ENCODE peak calls at places on chromosomes 5 and 9, in four cellular contexts. N, H, T and R are unnamed samples.

GRCh38 chr9:91711755-91712591 is 238.1 kb downstream of the ROR2 start:
- DNase-seq in N (no peak), H (peak), T (no peak), R (no peak)

GRCh38 chr9:131310833-131311554 is 21.5 kb downstream of the PLPP7 start:
- DNase-seq in N (no peak), H (no peak), T (no peak), R (no peak)

GRCh38 chr5:137613554-137614265 is 114.6 kb upstream of the SPOCK1 start:
- DNase-seq in N (no peak), H (no peak), T (no peak), R (no peak)

GRCh38 chr9:71036501-71036900 is 84.9 kb downstream of the TRPM3 start:
- DNase-seq in N (peak), H (no peak), T (no peak), R (no peak)

GRCh38 chr5:146890733-146891440 is 12.3 kb upstream of the PPP2R2B start:
- DNase-seq in N (no peak), H (no peak), T (no peak), R (no peak)

GRCh38 chr5:103243665-103244064 is 14.9 kb upstream of the MACIR start:
- DNase-seq in N (no peak), H (no peak), T (no peak), R (no peak)

GRCh38 chr9:131407717-131408195 is 13.9 kb downstream of the PRRC2B start:
- DNase-seq in N (peak), H (no peak), T (peak), R (peak)

GRCh38 chr9:26508897-26509296 is 383.7 kb downstream of the CAAP1 start:
- DNase-seq in N (no peak), H (no peak), T (no peak), R (no peak)

GRCh38 chr5:152369298-152369697 is 35.8 kb downstream of the NMUR2 start:
- DNase-seq in N (no peak), H (no peak), T (no peak), R (no peak)

GRCh38 chr5:95963650-95964410 is 2.2 kb upstream of the ELL2 start:
- DNase-seq in N (no peak), H (no peak), T (no peak), R (no peak)

GRCh38 chr5:108728566-108729305 is 19.0 kb upstream of the FER start:
- DNase-seq in N (no peak), H (no peak), T (peak), R (no peak)

GRCh38 chr9:27348785-27349489 is 52.0 kb upstream of the EQTN start:
- DNase-seq in N (no peak), H (no peak), T (no peak), R (no peak)

GRCh38 chr5:154368041-154368800 is 77.6 kb upstream of the SAP30L start:
- DNase-seq in N (peak), H (no peak), T (no peak), R (peak)

GRCh38 chr5:1815881-1816292 is 14.7 kb downstream of the NDUFS6 start:
- DNase-seq in N (no peak), H (no peak), T (no peak), R (no peak)

GRCh38 chr9:101354765-101355708 is 29.8 kb downstream of the BAAT start:
- DNase-seq in N (no peak), H (no peak), T (no peak), R (no peak)

GRCh38 chr5:16178745-16179372 is 732 bp downstream of the MARCHF11 start:
- DNase-seq in N (peak), H (no peak), T (peak), R (peak)

GRCh38 chr5:154118832-154119442 is 71.6 kb upstream of the GALNT10 start:
- DNase-seq in N (no peak), H (no peak), T (no peak), R (no peak)

GRCh38 chr9:2722715-2723114 is 5.4 kb downstream of the KCNV2 start:
- DNase-seq in N (peak), H (no peak), T (peak), R (no peak)

GRCh38 chr5:168364151-168364661 is 72.8 kb downstream of the WWC1 start:
- DNase-seq in N (no peak), H (no peak), T (no peak), R (no peak)

GRCh38 chr5:150341989-150342388 is 15.5 kb upstream of the TCOF1 start:
- DNase-seq in N (no peak), H (no peak), T (no peak), R (no peak)

GRCh38 chr5:132266031-132266835 is 8.7 kb downstream of the PDLIM4 start:
- DNase-seq in N (no peak), H (no peak), T (no peak), R (no peak)

GRCh38 chr5:15515229-15515628 is 15.2 kb downstream of the FBXL7 start:
- DNase-seq in N (no peak), H (no peak), T (no peak), R (no peak)

GRCh38 chr9:304106-304505 is 89.4 kb downstream of the DOCK8 start:
- DNase-seq in N (no peak), H (no peak), T (no peak), R (no peak)

GRCh38 chr5:81881595-81881994 is 90.2 kb upstream of the ATG10 start:
- DNase-seq in N (no peak), H (no peak), T (no peak), R (no peak)

GRCh38 chr9:119164716-119165115 is 204.5 kb downstream of the BRINP1 start:
- DNase-seq in N (no peak), H (no peak), T (no peak), R (no peak)

GRCh38 chr9:96719538-96720315 is 58.2 kb downstream of the ZNF510 start:
- DNase-seq in N (no peak), H (no peak), T (no peak), R (no peak)

GRCh38 chr9:89154651-89155336 is 23.8 kb downstream of the SHC3 start:
- DNase-seq in N (no peak), H (no peak), T (no peak), R (no peak)

GRCh38 chr5:149871471-149871870 is 73.1 kb downstream of the PDE6A start:
- DNase-seq in N (no peak), H (no peak), T (no peak), R (no peak)

GRCh38 chr5:159698322-159698721 is 218.0 kb upstream of the ADRA1B start:
- DNase-seq in N (no peak), H (no peak), T (no peak), R (no peak)
- TF ChIP-seq FOXM1 in N (no peak), H (no peak), T (no peak), R (no peak)

GRCh38 chr9:136046555-136046921 is 48.6 kb downstream of the NACC2 start:
- DNase-seq in N (no peak), H (no peak), T (no peak), R (no peak)

GRCh38 chr9:136047076-136047774 is 47.9 kb downstream of the NACC2 start:
- DNase-seq in N (no peak), H (no peak), T (no peak), R (no peak)

GRCh38 chr9:136044207-136044970 is 50.7 kb downstream of the NACC2 start:
- DNase-seq in N (no peak), H (no peak), T (no peak), R (no peak)

GRCh38 chr9:136044971-136045594 is 50.0 kb downstream of the NACC2 start:
- DNase-seq in N (no peak), H (no peak), T (no peak), R (no peak)

DNA sequence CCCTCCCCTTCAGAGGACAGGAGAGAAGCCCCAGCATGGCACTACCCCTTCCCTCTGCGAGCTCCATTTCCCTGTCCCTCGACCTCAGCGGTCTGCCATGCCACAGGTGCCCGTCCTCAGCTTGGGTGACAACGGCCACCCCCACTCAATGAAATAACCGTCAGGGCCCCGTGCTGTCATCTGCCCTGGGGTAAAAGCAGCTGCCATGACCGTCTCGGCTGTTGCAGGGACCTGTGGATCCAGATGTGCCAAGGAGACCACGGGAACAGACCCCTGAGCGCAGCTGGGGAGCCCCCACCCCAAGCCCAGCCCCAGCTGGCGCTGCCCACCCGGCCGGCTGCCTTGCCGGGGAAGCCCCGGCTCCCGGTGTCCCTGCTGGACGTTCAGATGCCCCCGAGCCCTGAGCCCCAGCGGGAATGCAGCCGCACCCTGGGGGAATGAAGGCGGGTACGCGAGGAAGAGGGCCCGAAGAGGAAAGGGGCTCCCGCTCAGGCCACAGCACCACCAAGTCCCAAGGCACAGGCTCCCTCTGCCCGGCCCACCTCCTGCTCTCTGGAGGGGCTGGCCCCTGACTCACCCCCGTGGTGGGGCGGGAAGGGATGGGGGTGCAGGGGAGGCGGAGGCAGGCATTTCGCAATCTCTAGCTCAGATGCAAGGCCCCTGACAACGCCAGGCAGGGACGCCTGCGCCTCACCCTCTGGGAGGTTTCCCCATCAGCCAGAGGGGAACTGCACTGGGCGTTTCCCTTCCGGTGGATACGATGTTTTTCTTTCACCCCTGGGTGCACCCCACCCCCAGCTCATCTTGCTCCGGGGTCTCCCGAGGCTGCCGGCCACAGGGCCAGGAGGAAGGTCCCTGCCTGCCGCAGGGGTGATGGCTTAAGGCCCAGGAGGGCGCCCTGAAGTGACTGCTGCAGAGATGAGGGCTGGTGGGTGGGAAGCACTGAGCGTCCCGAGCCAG is 49.2 kb downstream of the NACC2 start:
- DNase-seq in N (no peak), H (no peak), T (no peak), R (no peak)
- TF ChIP-seq SP1 in N (no peak), H (no peak), T (no peak), R (no peak)

DNA sequence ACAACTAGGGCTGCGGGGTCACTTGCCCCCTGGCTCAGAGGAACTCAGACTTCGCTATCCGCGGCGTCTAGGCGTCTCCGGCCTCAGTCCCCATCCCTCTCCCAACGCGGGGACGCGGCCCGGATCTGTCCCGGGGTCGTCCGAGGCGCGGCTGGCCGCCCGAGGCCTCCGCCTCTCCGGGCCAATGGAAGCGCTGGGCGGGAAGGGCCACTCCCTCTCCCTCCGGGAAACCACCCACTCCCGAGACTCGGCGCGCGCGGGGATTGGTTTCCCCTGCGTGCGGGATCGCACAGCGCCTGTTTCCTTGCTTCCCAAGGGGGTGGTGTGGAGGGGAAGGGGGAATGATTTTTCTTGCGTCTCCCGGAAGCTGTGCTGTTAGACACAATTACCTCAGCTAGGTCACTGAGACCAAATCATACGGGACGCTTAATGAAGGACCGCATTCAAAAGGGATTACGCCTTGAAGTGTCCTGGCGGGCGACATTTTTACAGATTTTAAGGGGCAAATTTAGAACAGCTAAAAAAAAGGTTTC is 38.4 kb downstream of the NR2F1 start:
- DNase-seq in N (peak), H (no peak), T (no peak), R (peak)
- TF ChIP-seq FOXM1 in N (no peak), H (no peak), T (no peak), R (no peak)

DNA sequence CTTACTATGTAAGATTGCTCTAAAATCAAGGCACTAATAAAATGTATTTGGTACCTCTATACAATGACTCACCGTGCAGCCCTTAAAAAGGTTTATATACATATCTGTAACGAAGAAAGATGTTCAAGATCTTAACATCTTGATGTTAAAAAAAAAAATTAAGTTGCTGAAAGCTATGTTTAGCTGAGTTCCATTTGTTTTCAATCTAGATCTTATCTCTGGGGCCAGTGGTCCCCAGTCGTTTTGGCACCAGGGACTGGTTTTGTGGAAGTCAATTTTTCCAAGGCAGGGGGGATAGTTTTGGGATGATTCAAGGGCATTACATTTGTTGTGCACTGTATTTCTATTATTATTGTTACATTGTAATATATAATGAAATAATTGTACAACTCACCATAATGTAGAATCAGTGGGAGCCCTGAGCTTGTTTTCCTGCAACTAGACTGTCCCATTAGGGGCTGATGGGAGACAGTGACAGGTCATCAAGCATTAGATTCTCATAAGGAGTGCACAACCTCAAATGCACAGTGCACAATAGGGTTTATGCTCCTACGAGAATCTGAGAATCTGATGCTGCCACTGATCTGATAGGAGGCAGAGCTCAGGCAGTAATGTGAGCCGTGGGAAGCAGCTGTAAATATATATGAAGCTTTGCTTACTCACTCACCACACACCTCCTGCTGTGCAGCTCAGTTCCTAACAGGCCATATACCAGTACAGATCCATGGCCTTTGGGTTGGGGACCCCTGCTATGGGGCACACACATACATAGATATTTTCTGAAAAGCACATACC is 27.6 kb upstream of the TSLP start:
- DNase-seq in N (no peak), H (no peak), T (no peak), R (peak)
- TF ChIP-seq SP1 in N (no peak), H (no peak), T (no peak), R (no peak)

DNA sequence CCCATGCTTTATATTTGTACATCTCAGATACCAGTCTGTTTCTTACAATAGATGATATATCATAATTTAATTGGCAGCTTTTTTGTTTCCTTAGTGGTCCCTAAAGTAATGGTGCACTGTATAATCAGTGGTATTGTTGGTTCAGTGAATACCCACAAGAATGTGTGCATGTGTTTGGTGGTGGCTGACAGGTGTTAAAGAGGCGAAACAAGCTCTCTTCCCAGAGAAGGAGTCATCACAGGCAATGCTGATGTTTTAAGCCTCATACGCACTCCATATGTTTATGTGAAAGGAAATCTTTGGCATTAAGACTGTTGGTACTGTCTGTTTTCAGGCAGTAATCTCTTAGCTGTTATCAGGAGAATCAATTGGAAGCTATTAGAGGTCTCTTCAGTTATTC is 49.2 kb upstream of the KIAA1958 start:
- DNase-seq in N (no peak), H (no peak), T (no peak), R (no peak)
- TF ChIP-seq FOXM1 in N (no peak), H (no peak), T (no peak), R (no peak)

DNA sequence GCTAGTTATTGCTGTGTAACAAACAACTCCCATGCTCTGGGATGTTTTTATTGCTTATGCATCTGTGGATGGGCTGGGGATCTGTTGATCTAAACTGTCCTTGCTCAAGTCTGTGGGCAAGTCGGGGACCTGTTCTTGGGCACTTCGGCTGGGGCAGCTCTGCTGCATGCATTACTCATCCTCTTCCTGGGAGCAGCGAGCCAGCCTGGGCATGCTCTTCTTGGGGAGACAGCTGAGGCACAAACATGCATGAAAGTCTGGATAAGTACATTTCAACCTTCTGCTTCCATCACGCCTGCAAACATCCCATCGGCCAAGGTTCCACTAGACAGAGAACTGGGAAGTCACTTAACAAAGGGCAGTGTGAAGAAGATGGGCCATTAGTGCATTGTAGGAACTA is 66.3 kb downstream of the ANKRD33B start:
- DNase-seq in N (no peak), H (no peak), T (no peak), R (no peak)
- TF ChIP-seq SP1 in N (no peak), H (no peak), T (no peak), R (no peak)

GRCh38 chr5:90293931-90294330 is 115.6 kb downstream of the CETN3 start:
- DNase-seq in N (peak), H (no peak), T (no peak), R (no peak)
- TF ChIP-seq FOXM1 in N (no peak), H (no peak), T (no peak), R (no peak)